ENCODE peak calls at places on chromosomes 5 and 9, in five cellular contexts. J, O, F, C and W are unnamed samples.

GRCh38 chr5:42908509-42909488 is 97.1 kb upstream of the SELENOP start:
- DNase-seq in J (peak), O (peak), F (peak), C (peak), W (peak)

GRCh38 chr9:14231196-14231990 is 82.5 kb downstream of the NFIB start:
- DNase-seq in J (no peak), O (no peak), F (no peak), C (no peak), W (no peak)

GRCh38 chr9:24351258-24351657 is 194.4 kb downstream of the IZUMO3 start:
- DNase-seq in J (no peak), O (no peak), F (no peak), C (no peak), W (no peak)

GRCh38 chr9:99134893-99135341 is 30.0 kb downstream of the TGFBR1 start:
- DNase-seq in J (no peak), O (peak), F (no peak), C (no peak), W (peak)

GRCh38 chr9:109886617-109887016 is 106.6 kb downstream of the PALM2AKAP2 start:
- DNase-seq in J (peak), O (peak), F (no peak), C (no peak), W (peak)

GRCh38 chr5:91318727-91319126 is 64.4 kb downstream of the ARRDC3 start:
- DNase-seq in J (no peak), O (no peak), F (no peak), C (no peak), W (no peak)

GRCh38 chr5:179207920-179208705 is 137.1 kb downstream of the ADAMTS2 start:
- DNase-seq in J (no peak), O (no peak), F (no peak), C (no peak), W (no peak)

GRCh38 chr9:76704601-76705204 is 59.5 kb upstream of the PCA3 start:
- DNase-seq in J (peak), O (peak), F (peak), C (no peak), W (peak)

GRCh38 chr5:56737002-56737621 is 78.2 kb upstream of the MAP3K1 start:
- DNase-seq in J (peak), O (peak), F (no peak), C (no peak), W (peak)

GRCh38 chr5:73998496-73998895 is 372.5 kb downstream of the ARHGEF28 start:
- DNase-seq in J (no peak), O (peak), F (no peak), C (no peak), W (peak)

GRCh38 chr5:69006030-69006429 is 87.8 kb upstream of the SLC30A5 start:
- DNase-seq in J (no peak), O (no peak), F (no peak), C (no peak), W (no peak)

GRCh38 chr9:21473236-21473635 is 8.9 kb downstream of the IFNE start:
- DNase-seq in J (no peak), O (no peak), F (no peak), C (no peak), W (peak)

GRCh38 chr5:157326440-157327023 is 60.6 kb downstream of the CYFIP2 start:
- DNase-seq in J (no peak), O (no peak), F (no peak), C (no peak), W (no peak)

GRCh38 chr5:82405166-82405565 is 127.0 kb upstream of the RPS23 start:
- DNase-seq in J (peak), O (peak), F (no peak), C (no peak), W (peak)

GRCh38 chr5:149392718-149393117 is 13.6 kb upstream of the IL17B start:
- DNase-seq in J (peak), O (peak), F (no peak), C (no peak), W (peak)

GRCh38 chr5:151480859-151481258 is 33.5 kb downstream of the SLC36A1 start:
- DNase-seq in J (peak), O (peak), F (no peak), C (no peak), W (peak)

GRCh38 chr5:115857621-115858349 is 16.1 kb downstream of the AP3S1 start:
- DNase-seq in J (peak), O (peak), F (no peak), C (no peak), W (peak)

GRCh38 chr5:109953821-109954220 is 264.1 kb downstream of the MAN2A1 start:
- DNase-seq in J (no peak), O (peak), F (no peak), C (no peak), W (peak)

GRCh38 chr5:66987949-66988838 is 208.4 kb downstream of the CD180 start:
- DNase-seq in J (peak), O (no peak), F (peak), C (no peak), W (peak)

GRCh38 chr5:139698461-139699146 is 50.5 kb downstream of the CXXC5 start:
- DNase-seq in J (no peak), O (peak), F (peak), C (peak), W (peak)

GRCh38 chr9:18806277-18806676 is 226.7 kb downstream of the SAXO1 start:
- DNase-seq in J (no peak), O (no peak), F (no peak), C (no peak), W (no peak)

GRCh38 chr9:136964171-136964689 is 12.2 kb downstream of the LCN12 start:
- DNase-seq in J (peak), O (no peak), F (no peak), C (no peak), W (no peak)

GRCh38 chr5:151770383-151771258 is 1.1 kb upstream of the G3BP1 start:
- DNase-seq in J (no peak), O (peak), F (peak), C (peak), W (peak)

GRCh38 chr5:120093178-120093577 is 370.9 kb upstream of the PRR16 start:
- DNase-seq in J (no peak), O (no peak), F (no peak), C (peak), W (no peak)

DNA sequence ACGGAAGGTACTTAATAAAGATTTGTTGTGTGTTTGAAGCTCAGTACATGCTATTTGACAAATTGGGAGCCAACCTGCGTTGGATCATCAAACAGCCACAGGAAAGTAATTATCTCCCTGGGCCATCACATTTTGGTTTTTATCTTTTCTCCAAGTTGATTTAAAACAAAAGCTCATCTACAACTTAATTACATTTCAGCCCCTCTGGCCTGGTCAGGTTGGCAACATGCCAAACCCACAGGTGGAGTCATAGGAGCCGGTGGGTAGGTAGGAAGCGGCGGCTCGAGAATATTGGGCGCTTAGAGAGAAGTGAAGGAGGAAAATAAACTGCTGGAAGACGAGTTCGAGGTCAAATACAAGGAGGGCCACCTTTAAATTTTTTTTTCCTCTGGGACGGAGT is 64.9 kb upstream of the FANCC start:
- DNase-seq in J (peak), O (no peak), F (no peak), C (no peak), W (no peak)
- H3K4me2 ChIP-seq in J (peak), O (no peak), F (no peak), C (no peak), W (no peak)

DNA sequence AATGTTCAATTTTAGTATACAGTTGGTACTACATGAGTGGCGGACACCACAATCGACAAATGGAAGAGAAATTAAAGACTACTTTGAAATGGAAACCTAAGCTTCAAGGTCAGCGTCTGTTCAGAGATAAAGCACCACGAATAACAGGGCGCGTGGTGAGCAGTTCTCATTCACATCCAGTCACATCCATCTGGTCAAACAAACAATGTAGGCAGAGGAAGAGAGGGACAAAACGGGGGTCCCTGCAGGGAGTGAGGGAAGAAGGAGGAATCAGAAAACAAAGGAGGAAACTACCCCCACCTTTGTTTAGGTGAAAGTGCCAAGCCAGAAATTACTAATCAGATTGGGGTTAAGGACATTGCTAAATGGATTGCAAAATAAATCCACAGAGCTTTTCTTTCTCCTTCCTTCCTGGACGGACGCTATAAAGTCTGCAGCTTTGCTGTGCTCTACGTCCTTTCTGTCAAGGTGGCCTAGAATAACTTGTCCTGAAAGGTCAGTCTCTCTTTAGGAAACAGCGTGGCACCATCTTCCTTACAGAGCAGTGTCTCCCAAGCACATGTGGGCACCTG is 138.6 kb downstream of the ENTREP1 start:
- DNase-seq in J (no peak), O (no peak), F (no peak), C (no peak), W (no peak)
- H3K4me2 ChIP-seq in J (no peak), O (no peak), F (no peak), C (no peak), W (no peak)

GRCh38 chr9:105700598-105701544 is 6.5 kb downstream of the TMEM38B start:
- DNase-seq in J (no peak), O (no peak), F (no peak), C (no peak), W (no peak)
- H3K4me2 ChIP-seq in J (no peak), O (no peak), F (peak), C (no peak), W (no peak)

GRCh38 chr9:134459164-134459563 is 132.9 kb downstream of the RXRA start:
- DNase-seq in J (no peak), O (no peak), F (no peak), C (no peak), W (no peak)

GRCh38 chr9:134460206-134460605 is 134.0 kb downstream of the RXRA start:
- DNase-seq in J (no peak), O (peak), F (no peak), C (no peak), W (no peak)

GRCh38 chr9:134458111-134458845 is 132.0 kb downstream of the RXRA start:
- DNase-seq in J (no peak), O (peak), F (peak), C (no peak), W (peak)

GRCh38 chr9:134460904-134461303 is 134.6 kb downstream of the RXRA start:
- DNase-seq in J (no peak), O (no peak), F (no peak), C (no peak), W (no peak)

DNA sequence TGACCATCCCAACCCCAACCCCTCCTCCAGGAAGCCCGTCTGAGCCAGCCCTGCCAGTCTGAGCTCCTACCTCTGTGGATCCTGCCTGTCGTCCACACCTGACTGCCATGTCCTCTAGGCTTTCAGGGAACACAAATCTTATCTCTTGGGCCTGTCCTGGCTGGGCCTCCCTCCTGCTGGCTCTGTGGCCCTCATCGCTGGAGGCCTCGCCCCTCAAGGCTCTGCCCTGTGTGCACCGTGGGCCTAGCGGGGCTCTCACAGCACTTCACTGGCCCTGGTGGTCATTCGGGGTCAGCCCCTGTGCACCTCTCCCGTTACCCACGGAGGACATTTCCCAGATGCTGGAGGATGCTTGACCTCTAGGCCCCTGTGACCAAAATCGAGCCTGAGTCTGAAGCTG is 133.3 kb downstream of the RXRA start:
- DNase-seq in J (no peak), O (no peak), F (no peak), C (no peak), W (no peak)
- H3K4me2 ChIP-seq in J (no peak), O (no peak), F (no peak), C (no peak), W (no peak)

GRCh38 chr5:160438316-160439204 is 16.9 kb downstream of the PTTG1 start:
- DNase-seq in J (peak), O (peak), F (peak), C (peak), W (peak)

GRCh38 chr5:160432188-160432587 is 10.5 kb downstream of the PTTG1 start:
- DNase-seq in J (no peak), O (no peak), F (no peak), C (no peak), W (no peak)

GRCh38 chr5:160436017-160436416 is 14.4 kb downstream of the PTTG1 start:
- DNase-seq in J (no peak), O (no peak), F (no peak), C (no peak), W (no peak)

GRCh38 chr5:160432815-160433214 is 11.2 kb downstream of the PTTG1 start:
- DNase-seq in J (no peak), O (no peak), F (no peak), C (no peak), W (no peak)

DNA sequence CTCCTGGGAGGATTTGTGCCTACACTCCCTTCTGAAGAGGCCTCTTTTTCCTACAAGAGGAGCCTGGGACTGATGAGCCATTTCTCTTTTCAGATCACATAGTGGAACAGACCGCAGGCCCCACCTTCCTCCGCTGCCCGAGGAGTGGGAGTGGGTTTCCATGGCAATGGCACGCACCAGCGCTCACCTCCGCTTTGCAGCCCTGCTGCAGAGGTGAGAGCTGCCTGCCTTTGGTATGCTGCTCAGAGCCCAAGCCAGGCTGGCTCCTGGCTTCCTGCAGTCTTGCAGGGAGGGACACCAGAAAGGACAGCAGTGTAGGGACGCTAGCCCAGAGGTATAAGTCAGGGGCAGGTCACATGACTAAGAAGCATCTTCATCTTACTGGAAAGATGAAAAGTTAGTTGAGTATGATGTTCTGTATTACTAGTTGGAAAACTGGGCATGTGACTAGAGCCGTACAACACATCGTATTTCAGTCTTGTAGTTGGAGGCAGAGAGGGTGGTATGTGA is 12.4 kb downstream of the PTTG1 start:
- DNase-seq in J (no peak), O (peak), F (peak), C (peak), W (no peak)
- H3K4me2 ChIP-seq in J (no peak), O (no peak), F (no peak), C (no peak), W (no peak)

GRCh38 chr5:58458851-58459275 is 1.0 kb downstream of the PLK2 start:
- DNase-seq in J (peak), O (peak), F (peak), C (no peak), W (peak)
- H3K4me2 ChIP-seq in J (peak), O (peak), F (peak), C (peak), W (peak)

DNA sequence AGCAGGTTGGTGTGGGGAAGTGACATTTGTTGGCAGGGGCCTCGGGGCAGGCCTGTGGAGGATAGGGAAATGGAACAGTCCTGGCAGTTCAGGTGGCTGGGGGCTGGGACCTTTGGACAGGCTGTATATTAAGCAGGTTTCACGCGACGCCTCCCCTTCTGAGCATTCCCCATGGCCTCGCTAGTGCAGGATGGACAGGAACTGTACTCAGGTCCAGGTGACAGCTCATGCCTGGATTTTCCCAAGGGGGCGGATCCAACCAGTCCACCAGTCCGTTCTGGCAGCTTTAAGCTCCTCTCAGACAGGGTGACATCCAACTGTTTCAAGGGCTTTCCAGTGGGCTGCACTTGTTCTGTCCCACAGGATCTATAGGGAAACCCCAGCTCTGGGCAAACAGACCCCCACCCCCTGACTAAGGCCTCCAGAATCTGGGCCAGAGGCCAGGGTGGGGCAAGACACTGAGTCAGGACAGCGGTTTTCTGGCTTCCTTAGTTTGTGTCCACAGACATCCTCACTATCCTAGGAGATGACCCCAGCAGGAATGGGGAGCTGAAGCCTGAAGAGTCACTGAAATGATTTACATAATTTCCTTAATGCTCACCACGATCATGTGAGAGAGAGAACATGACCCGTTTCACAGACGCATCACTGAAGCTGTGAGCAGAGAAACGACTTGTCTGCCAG is 20.9 kb downstream of the CSF2 start:
- DNase-seq in J (peak), O (peak), F (peak), C (peak), W (peak)
- H3K4me2 ChIP-seq in J (peak), O (peak), F (no peak), C (no peak), W (peak)